ENCODE peak calls at places on chromosomes 12 and 14, in eight cellular contexts. Z, H, P, E, M, X, F and K are unnamed samples.

GRCh38 chr12:40697566-40698257 is 5.5 kb downstream of the CNTN1 start:
- DNase-seq in E (peak), F (no peak), X (no peak), M (no peak), P (peak), H (no peak), Z (no peak), K (no peak)

GRCh38 chr12:118063567-118064391 is 2.8 kb upstream of the WSB2 start:
- DNase-seq in F (peak), X (peak), M (no peak), E (no peak), P (peak), Z (no peak), H (no peak), K (no peak)

GRCh38 chr14:60275932-60276331 is 26.9 kb downstream of the PPM1A start:
- DNase-seq in M (no peak), X (peak), E (no peak), F (peak), Z (no peak), H (no peak), P (no peak), K (no peak)

GRCh38 chr12:107025691-107026090 is 38.7 kb upstream of the MTERF2 start:
- DNase-seq in M (no peak), F (no peak), E (no peak), P (no peak), H (no peak), X (no peak), Z (no peak), K (no peak)

GRCh38 chr12:79252358-79253075 is 387.9 kb downstream of the SYT1 start:
- DNase-seq in M (no peak), F (peak), P (no peak), X (peak), E (no peak), H (no peak), Z (no peak), K (no peak)

GRCh38 chr14:34098045-34098984 is 147.4 kb upstream of the EGLN3 start:
- DNase-seq in Z (no peak), P (peak), F (peak), E (peak), M (peak), H (no peak), X (peak), K (peak)

GRCh38 chr12:128387811-128388422 is 120.9 kb downstream of the TMEM132C start:
- DNase-seq in H (peak), F (no peak), M (no peak), X (no peak), P (no peak), E (peak), Z (no peak), K (no peak)

GRCh38 chr12:47437570-47437969 is 268.3 kb downstream of the RPAP3 start:
- DNase-seq in M (no peak), P (no peak), Z (no peak), H (no peak), E (no peak), F (no peak), X (no peak), K (no peak)

GRCh38 chr12:66251049-66251448 is 51.2 kb upstream of the HELB start:
- DNase-seq in F (no peak), X (no peak), Z (no peak), E (no peak), P (no peak), H (no peak), M (no peak), K (no peak)

GRCh38 chr14:90630407-90630806 is 185.8 kb downstream of the TTC7B start:
- DNase-seq in E (no peak), Z (no peak), H (no peak), M (no peak), P (no peak), X (no peak), F (peak), K (no peak)

GRCh38 chr12:56104815-56105476 is 587 bp downstream of the PA2G4 start:
- DNase-seq in P (peak), M (no peak), Z (no peak), H (peak), X (peak), E (peak), F (no peak), K (no peak)

GRCh38 chr12:41013921-41014642 is 174.0 kb upstream of the PDZRN4 start:
- DNase-seq in P (peak), E (no peak), H (no peak), X (peak), F (peak), Z (no peak), M (no peak), K (no peak)

GRCh38 chr14:76465651-76466050 is 89.7 kb downstream of the ESRRB start:
- DNase-seq in H (no peak), M (no peak), E (no peak), Z (no peak), X (no peak), F (no peak), P (no peak), K (no peak)

GRCh38 chr12:3303410-3304136 is 187.4 kb upstream of the PRMT8 start:
- DNase-seq in F (no peak), X (no peak), H (no peak), M (no peak), P (no peak), E (no peak), Z (no peak), K (no peak)

GRCh38 chr12:34392741-34393085 is 370.4 kb downstream of the ALG10 start:
- DNase-seq in E (peak), Z (no peak), X (no peak), F (no peak), H (no peak), P (no peak), M (no peak), K (no peak)

GRCh38 chr12:118981285-118982201 is at the start of gene SRRM4:
- DNase-seq in M (no peak), H (no peak), F (no peak), Z (no peak), X (no peak), P (no peak), E (peak), K (no peak)

GRCh38 chr12:75596406-75596805 is 85.0 kb upstream of the KRR1 start:
- DNase-seq in X (no peak), H (no peak), F (no peak), P (no peak), E (no peak), Z (no peak), M (no peak), K (no peak)

GRCh38 chr14:61699092-61699491 is 3.8 kb downstream of the HIF1A start:
- DNase-seq in P (no peak), H (peak), X (no peak), E (no peak), F (peak), Z (no peak), M (no peak), K (no peak)

GRCh38 chr12:12903642-12904609 is 12.6 kb downstream of the GPRC5A start:
- DNase-seq in X (no peak), E (no peak), Z (no peak), P (no peak), M (no peak), F (no peak), H (no peak), K (no peak)

DNA sequence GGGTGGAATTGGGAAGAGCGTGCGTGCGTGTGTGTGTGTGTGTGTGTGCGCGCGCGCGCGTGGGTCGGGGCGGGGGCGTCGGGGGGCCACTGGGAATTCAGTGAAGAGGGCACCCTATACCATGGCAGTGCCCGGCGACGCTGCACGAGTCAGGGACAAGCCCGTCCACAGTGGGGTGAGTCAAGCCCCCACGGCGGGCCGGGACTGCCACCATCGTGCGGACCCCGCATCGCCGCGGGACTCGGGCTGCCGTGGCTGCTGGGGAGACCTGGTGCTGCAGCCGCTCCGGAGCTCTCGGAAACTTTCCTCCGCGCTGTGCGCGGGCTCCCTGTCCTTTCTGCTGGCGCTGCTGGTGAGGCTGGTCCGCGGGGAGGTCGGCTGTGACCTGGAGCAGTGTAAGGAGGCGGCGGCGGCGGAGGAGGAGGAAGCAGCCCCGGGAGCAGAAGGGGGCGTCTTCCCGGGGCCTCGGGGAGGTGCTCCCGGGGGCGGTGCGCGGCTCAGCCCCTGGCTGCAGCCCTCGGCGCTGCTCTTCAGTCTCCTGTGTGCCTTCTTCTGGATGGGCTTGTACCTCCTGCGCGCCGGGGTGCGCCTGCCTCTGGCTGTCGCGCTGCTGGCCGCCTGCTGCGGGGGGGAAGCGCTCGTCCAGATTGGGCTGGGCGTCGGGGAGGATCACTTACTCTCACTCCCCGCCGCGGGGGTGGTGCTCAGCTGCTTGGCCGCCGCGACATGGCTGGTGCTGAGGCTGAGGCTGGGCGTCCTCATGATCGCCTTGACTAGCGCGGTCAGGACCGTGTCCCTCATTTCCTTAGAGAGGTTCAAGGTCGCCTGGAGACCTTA is 1.0 kb downstream of the PDE3A start:
- DNase-seq in F (peak), E (peak), M (no peak), Z (peak), X (peak), P (peak), H (no peak), K (no peak)
- TF ChIP-seq CTCF in F (peak), E (no peak), M (no peak), Z (peak), X (peak), P (no peak), H (no peak), K (peak)

DNA sequence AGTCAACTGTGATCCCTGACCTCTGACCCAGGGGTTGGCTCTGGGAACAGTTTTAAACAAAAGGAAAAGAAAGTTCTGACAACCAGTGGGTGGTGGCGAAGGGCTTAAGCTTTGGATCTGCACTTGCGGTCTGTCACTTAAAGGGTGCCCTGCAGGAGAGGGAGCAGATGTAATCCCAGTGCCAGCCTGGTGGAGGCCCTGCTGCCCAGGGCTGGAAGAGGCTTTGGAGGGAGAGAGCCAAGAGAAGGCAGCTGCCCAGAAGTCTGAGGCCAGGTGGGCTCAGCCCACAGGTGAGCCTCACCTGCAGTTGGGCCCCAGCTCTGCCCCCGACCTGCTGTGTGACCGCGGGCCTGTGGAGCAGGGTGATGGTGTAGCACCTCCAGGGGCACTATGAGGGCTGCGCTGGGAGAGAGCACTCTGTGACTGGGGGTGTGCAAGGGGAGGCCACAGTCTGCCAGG is 19.1 kb downstream of the SH2B3 start:
- DNase-seq in P (no peak), X (no peak), M (no peak), E (no peak), Z (no peak), F (no peak), H (no peak), K (no peak)
- TF ChIP-seq CTCF in P (no peak), X (peak), M (peak), E (peak), Z (no peak), F (no peak), H (peak), K (no peak)

GRCh38 chr14:22225526-22226133 is 363.4 kb downstream of the DAD1 start:
- DNase-seq in H (no peak), E (no peak), P (no peak), Z (no peak), X (no peak), F (peak), M (no peak), K (no peak)

GRCh38 chr14:22220427-22220826 is 368.6 kb downstream of the DAD1 start:
- DNase-seq in Z (no peak), E (no peak), P (no peak), F (peak), X (no peak), M (no peak), H (no peak), K (no peak)

GRCh38 chr14:22226381-22226780 is 362.6 kb downstream of the DAD1 start:
- DNase-seq in Z (no peak), E (no peak), P (no peak), H (peak), M (no peak), F (no peak), X (no peak), K (no peak)

GRCh38 chr14:22218729-22219128 is 370.3 kb downstream of the DAD1 start:
- DNase-seq in P (no peak), Z (no peak), E (no peak), H (peak), F (no peak), X (no peak), M (no peak), K (no peak)

DNA sequence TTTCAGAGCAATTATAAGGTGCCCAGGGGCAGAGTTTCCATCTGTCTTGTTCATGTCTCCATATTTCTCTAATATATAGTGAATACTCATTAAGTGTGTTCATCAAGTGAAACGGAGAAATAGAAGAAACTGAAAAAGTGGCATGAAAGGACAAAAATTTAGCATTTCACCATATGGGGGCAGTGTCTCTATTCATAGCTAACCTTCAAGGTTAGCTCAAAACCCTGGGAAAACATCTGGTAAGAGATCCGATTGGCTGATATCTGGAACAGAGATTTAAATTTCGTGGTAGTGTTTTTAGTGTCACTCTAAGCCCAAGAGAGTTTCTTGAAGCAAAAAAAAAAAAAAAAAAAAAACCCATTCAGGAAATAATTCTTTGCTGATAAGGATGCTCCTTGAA is 367.5 kb downstream of the DAD1 start:
- DNase-seq in P (no peak), X (peak), H (peak), E (no peak), Z (no peak), F (peak), M (no peak), K (no peak)
- TF ChIP-seq CTCF in P (peak), X (peak), H (peak), E (peak), Z (no peak), F (peak), M (peak), K (peak)

GRCh38 chr14:56482306-56482705 is 97.3 kb upstream of the TMEM260 start:
- DNase-seq in Z (no peak), X (peak), F (peak), H (no peak), P (peak), M (no peak), E (peak), K (no peak)
- TF ChIP-seq CTCF in Z (no peak), X (peak), F (peak), H (peak), P (peak), M (no peak), E (peak), K (no peak)

GRCh38 chr12:15000575-15000974 is 27.7 kb downstream of the PDE6H start:
- DNase-seq in Z (no peak), X (no peak), H (no peak), E (no peak), P (no peak), F (no peak), M (no peak), K (no peak)

GRCh38 chr12:14998941-14999340 is 26.1 kb downstream of the PDE6H start:
- DNase-seq in H (no peak), E (no peak), M (no peak), F (no peak), P (no peak), Z (no peak), X (no peak), K (no peak)

GRCh38 chr12:15004401-15004800 is 31.6 kb downstream of the PDE6H start:
- DNase-seq in X (no peak), P (no peak), F (no peak), E (no peak), Z (no peak), M (no peak), H (no peak), K (no peak)

GRCh38 chr12:14999421-15000047 is 26.7 kb downstream of the PDE6H start:
- DNase-seq in M (no peak), F (peak), Z (no peak), P (peak), X (no peak), H (no peak), E (no peak), K (no peak)

DNA sequence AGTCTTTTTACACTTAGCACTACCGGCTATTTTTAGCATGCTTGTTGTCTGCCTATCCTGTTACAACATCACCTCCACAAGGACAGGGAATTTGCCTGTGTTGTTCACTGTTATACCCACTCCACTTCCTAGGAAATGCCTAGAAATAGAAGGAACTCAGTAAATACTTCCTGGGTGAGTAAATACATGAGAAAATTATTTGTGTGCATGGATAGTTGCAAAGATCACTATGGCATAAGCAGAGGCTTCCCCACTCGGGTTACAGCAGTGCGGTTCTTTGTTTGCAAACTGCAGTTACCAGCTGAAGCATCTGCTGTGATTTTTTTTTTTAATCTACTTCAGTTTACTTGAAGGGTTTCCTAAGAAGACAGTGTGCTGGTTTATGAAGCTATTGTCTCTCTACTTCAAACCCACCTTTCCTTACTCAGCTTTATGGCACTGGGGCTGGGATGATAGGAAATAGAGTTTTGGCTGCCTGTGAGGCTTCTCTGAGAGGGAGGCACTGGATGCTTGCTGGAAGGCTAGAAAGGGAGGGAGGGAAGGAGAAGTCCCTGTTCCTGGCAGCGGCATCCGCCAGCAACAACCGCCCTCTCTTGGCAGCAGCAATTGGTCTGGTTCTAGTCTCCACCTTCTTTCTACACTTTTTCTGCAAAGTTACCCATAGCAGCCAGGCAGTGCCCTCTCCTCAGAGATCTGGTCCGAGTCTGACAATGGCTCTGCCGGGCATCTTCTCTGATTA is 29.1 kb downstream of the PDE6H start:
- DNase-seq in P (peak), E (peak), H (no peak), X (no peak), Z (no peak), F (peak), M (no peak), K (no peak)
- TF ChIP-seq CTCF in P (no peak), E (peak), H (no peak), X (no peak), Z (no peak), F (no peak), M (no peak), K (no peak)

DNA sequence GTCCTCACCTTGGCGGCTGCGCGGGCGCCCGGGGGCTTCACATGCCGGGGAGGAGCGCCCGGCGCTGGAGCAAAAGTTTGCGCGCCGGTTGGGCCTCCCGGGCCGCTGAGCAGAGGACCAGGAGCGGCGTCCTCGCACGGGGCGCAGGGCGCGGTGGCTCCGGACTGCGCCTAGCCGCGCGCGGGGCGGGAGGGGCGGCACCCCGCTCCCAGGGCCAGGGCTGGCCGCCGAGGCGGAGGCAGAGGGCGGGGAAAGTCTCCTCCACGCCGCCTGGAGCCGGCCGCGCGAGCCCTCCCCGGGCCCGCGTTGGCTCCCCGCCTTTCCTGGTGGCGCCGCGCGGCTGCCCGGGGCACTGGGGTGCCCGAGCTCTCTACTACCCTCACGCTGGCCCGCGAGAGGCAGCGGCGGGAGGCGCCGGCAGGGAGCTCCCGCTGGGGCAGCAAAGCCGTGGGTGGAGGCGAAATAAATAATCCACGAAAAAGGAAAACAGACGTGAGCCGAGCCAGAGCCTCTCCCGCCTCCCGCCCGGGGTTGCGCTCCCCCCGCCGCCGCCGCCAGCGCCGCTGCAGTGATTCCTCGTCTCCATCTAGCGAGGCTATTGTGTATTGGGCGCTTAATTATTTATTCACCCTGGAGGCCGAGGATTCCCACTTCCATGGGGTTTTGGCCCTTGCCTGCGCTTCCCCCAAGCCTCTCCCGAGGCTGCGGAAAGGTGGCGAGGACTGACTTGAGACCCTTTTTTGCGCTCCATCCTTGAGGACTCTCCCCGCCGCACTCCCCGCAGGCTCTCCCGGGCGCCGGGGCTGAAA is 476 bp upstream of the PRIMA1 start:
- DNase-seq in F (no peak), M (no peak), X (no peak), P (peak), H (no peak), Z (no peak), E (peak), K (no peak)
- TF ChIP-seq CTCF in F (no peak), M (no peak), X (no peak), P (no peak), H (no peak), Z (peak), E (peak), K (no peak)

GRCh38 chr12:77615331-77615730 is 215.4 kb upstream of the NAV3 start:
- DNase-seq in E (no peak), M (peak), X (peak), Z (no peak), H (peak), P (peak), F (peak), K (no peak)
- TF ChIP-seq CTCF in E (peak), M (peak), X (peak), Z (no peak), H (peak), P (peak), F (peak), K (no peak)

GRCh38 chr12:22173154-22173553 is 127.1 kb downstream of the CMAS start:
- DNase-seq in P (no peak), X (no peak), F (peak), Z (no peak), E (no peak), M (no peak), H (no peak), K (no peak)
- TF ChIP-seq CTCF in P (no peak), X (no peak), F (peak), Z (no peak), E (no peak), M (no peak), H (peak), K (peak)